ENCODE peak calls at places on chromosomes 12 and 14, in ten cellular contexts. V is heart left ventricle; N is body of pancreas; Q is A549; X is uterus; S is cardiac muscle cell; Y is ovary; I is BE2C; C is astrocyte; W is CD8-positive, alpha-beta T cell. R is an unnamed sample.

GRCh38 chr12:89208661-89209096 is 143.6 kb downstream of the DUSP6 start:
- DNase-seq in V (no peak), N (no peak), Q (no peak), X (no peak), S (peak; percentile 70), Y (no peak), I (no peak), C (no peak), W (no peak), R (no peak)

GRCh38 chr12:93896427-93896826 is 219.3 kb downstream of the CRADD start:
- DNase-seq in V (no peak), N (no peak), Q (peak; percentile 16), X (no peak), S (peak; percentile 41), Y (no peak), I (no peak), C (peak; percentile 23), W (no peak), R (no peak)

GRCh38 chr12:52672321-52672933 is 7.8 kb downstream of the KRT1 start:
- DNase-seq in V (no peak), N (no peak), Q (no peak), X (no peak), S (no peak), Y (no peak), I (no peak), C (peak; percentile 22), W (no peak), R (no peak)

GRCh38 chr14:28101992-28102391 is 664.6 kb upstream of the FOXG1 start:
- DNase-seq in V (no peak), N (no peak), Q (no peak), X (no peak), S (no peak), Y (no peak), I (peak; percentile 77), C (no peak), W (no peak), R (no peak)

GRCh38 chr12:122031342-122032216 is 9.9 kb downstream of the BCL7A start:
- DNase-seq in V (peak; percentile 39), N (peak; percentile 39), Q (peak; percentile 79), X (peak; percentile 30), S (peak; percentile 41), Y (peak; percentile 63), I (peak; percentile 68), C (no peak), W (peak; percentile 22), R (peak; percentile 59)

GRCh38 chr12:13339538-13339937 is 143.0 kb downstream of the EMP1 start:
- DNase-seq in V (no peak), N (no peak), Q (peak; percentile 49), X (no peak), S (no peak), Y (no peak), I (peak; percentile 64), C (peak; percentile 16), W (no peak), R (no peak)

GRCh38 chr12:31491395-31491794 is 99.5 kb downstream of the DENND5B start:
- DNase-seq in V (no peak), N (no peak), Q (no peak), X (no peak), S (no peak), Y (no peak), I (no peak), C (no peak), W (no peak), R (no peak)

GRCh38 chr12:79652521-79652920 is 38.2 kb downstream of the PAWR start:
- DNase-seq in V (no peak), N (no peak), Q (no peak), X (no peak), S (no peak), Y (no peak), I (no peak), C (no peak), W (no peak), R (no peak)

GRCh38 chr14:76929927-76930326 is 98.6 kb downstream of the IRF2BPL start:
- DNase-seq in V (peak; percentile 41), N (peak; percentile 50), Q (no peak), X (no peak), S (no peak), Y (no peak), I (no peak), C (no peak), W (peak; percentile 24), R (no peak)

GRCh38 chr12:103401421-103401820 is 94.3 kb downstream of the C12orf42 start:
- DNase-seq in V (no peak), N (no peak), Q (no peak), X (no peak), S (no peak), Y (no peak), I (peak; percentile 23), C (no peak), W (no peak), R (no peak)

GRCh38 chr12:96811083-96811482 is 96.0 kb upstream of the NEDD1 start:
- DNase-seq in V (no peak), N (no peak), Q (peak; percentile 28), X (no peak), S (peak; percentile 80), Y (no peak), I (no peak), C (peak; percentile 96), W (no peak), R (no peak)

GRCh38 chr14:77290705-77291104 is 19.7 kb upstream of the NGB start:
- DNase-seq in V (no peak), N (no peak), Q (no peak), X (no peak), S (no peak), Y (no peak), I (no peak), C (peak; percentile 36), W (no peak), R (no peak)

GRCh38 chr12:55996201-55996714 is 818 bp upstream of the SUOX start:
- DNase-seq in V (peak; percentile 47), N (peak; percentile 75), Q (peak; percentile 66), X (peak; percentile 42), S (peak; percentile 79), Y (peak; percentile 55), I (peak; percentile 35), C (peak; percentile 18), W (peak; percentile 62), R (peak; percentile 56)
- H3K4me3 ChIP-seq in V (peak overlapping the region; percentile 73), N (peak overlapping the region; percentile 10), Q (peak overlapping the region; percentile 67), X (peak overlapping the region; percentile 63), S (peak overlapping the region; percentile 43), Y (peak overlapping the region; percentile 52), I (peak overlapping the region; percentile 64), C (peak overlapping the region; percentile 85), W (no peak overlapping the region), R (peak overlapping the region; percentile 54)

DNA sequence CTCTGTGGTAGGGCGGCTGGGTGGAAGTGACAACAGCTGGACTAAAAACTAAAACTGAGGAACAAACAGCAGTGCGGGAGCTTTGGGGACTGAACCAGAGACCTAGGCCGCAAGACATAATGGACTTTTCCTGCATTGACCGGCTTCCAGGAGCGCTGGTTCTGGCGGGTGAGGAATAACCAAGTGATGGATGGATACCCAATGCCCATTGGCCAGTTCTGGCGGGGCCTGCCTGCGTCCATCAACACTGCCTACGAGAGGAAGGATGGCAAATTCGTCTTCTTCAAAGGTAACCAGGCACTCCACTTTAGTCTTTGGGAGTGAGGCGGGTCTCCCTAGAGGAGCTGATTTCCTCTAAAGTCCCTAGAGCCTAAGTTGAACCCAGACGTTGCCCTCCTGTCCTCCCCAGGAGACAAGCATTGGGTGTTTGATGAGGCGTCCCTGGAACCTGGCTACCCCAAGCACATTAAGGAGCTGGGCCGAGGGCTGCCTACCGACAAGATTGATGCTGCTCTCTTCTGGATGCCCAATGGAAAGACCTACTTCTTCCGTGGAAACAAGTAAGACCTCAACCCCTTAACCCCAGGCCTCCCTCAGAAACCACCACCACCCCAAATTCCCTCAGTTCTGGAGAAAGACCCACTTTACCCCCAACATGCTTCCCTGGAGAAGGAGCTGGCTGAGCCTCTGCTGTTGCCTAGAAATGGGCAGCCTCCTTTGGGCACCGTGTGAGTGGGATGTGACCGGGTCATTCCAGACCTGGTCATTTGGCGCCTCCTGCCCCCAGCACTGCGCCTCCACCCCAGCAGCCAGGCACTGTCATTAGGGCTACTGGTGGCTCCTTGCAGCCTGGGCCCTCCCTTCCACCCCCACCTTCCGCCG is 8.1 kb downstream of the MMP14 start:
- DNase-seq in V (no peak), N (no peak), Q (no peak), X (no peak), S (no peak), Y (peak; percentile 33), I (no peak), C (no peak), W (no peak), R (no peak)
- H3K4me1 ChIP-seq in V (peaks cover 29% of the 10 kb centered on the region), N (peaks cover 2% of the 10 kb centered on the region), Q (no peaks in the 10 kb centered on the region), X (peaks cover 23% of the 10 kb centered on the region), S (peaks cover 5% of the 10 kb centered on the region), Y (peaks cover 27% of the 10 kb centered on the region), I (no peaks in the 10 kb centered on the region), C (peaks cover 41% of the 10 kb centered on the region), W (no peaks in the 10 kb centered on the region), R (peaks cover 19% of the 10 kb centered on the region)

GRCh38 chr14:53975444-53975843 is 18.8 kb upstream of the BMP4 start:
- DNase-seq in V (no peak), N (no peak), Q (no peak), X (no peak), S (no peak), Y (no peak), I (no peak), C (no peak), W (no peak), R (no peak)

GRCh38 chr14:53968756-53969155 is 12.1 kb upstream of the BMP4 start:
- DNase-seq in V (no peak), N (no peak), Q (no peak), X (no peak), S (no peak), Y (no peak), I (no peak), C (no peak), W (no peak), R (no peak)

GRCh38 chr14:53969326-53969725 is 12.7 kb upstream of the BMP4 start:
- DNase-seq in V (no peak), N (no peak), Q (no peak), X (no peak), S (no peak), Y (no peak), I (no peak), C (no peak), W (no peak), R (no peak)

GRCh38 chr14:53967606-53968005 is 11.0 kb upstream of the BMP4 start:
- DNase-seq in V (no peak), N (no peak), Q (no peak), X (no peak), S (peak; percentile 23), Y (no peak), I (no peak), C (no peak), W (no peak), R (no peak)

GRCh38 chr14:53971501-53971900 is 14.9 kb upstream of the BMP4 start:
- DNase-seq in V (no peak), N (no peak), Q (no peak), X (no peak), S (no peak), Y (no peak), I (no peak), C (no peak), W (no peak), R (no peak)
- TF ChIP-seq CTCF in V (no peak), N (no peak), Q (no peak), X (no peak), S (no peak), Y (no peak), I (no peak), C (no peak), W (no peak), R (no peak)

DNA sequence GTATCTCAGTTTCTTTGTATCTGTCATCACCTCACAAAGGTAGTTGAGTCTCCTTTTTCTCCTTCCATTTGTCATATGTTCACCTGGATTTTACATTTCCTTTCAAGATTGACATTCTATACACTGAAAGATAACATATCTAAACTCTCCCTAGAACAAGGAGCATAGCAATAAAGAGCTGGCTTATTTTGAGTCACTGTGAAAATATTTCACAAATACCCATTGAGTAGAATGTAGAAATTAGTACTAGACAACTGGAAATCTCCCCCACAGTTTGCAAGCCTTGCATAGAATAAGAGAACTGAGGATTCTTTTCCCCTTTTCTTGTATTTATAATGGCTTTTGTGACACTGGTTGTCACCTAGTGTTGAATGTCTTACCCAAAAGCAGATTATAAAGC is 111.2 kb downstream of the KICS2 start:
- DNase-seq in V (no peak), N (no peak), Q (no peak), X (no peak), S (peak; percentile 15), Y (no peak), I (no peak), C (no peak), W (no peak), R (no peak)
- H3K4me3 ChIP-seq in V (no peak overlapping the region), N (no peak overlapping the region), Q (no peak overlapping the region), X (no peak overlapping the region), S (no peak overlapping the region), Y (no peak overlapping the region), I (no peak overlapping the region), C (no peak overlapping the region), W (no peak overlapping the region), R (no peak overlapping the region)